ENCODE peak calls at places on chromosomes 4 and X, in nine cellular contexts. Y is suprapubic skin, P is AG10803, S is tibial nerve, L is IMR-90, H is AG09319, F is SK-N-SH, G is GM10248, J is tibial artery. W is an unnamed sample.

GRCh38 chrX:30653415-30654131 is at the start of gene GK:
- DNase-seq in P (peak; percentile 23), J (no peak), F (peak; percentile 48), Y (no peak), S (no peak), L (peak; percentile 12), G (peak; percentile 16), H (no peak), W (no peak)

GRCh38 chrX:44105228-44105913 is 132.2 kb upstream of the NDP start:
- DNase-seq in L (no peak), J (no peak), Y (no peak), P (no peak), S (no peak), F (peak; percentile 17), H (no peak), G (no peak), W (no peak)

GRCh38 chrX:48800574-48801280 is 1.1 kb upstream of the HDAC6 start:
- DNase-seq in L (no peak), H (no peak), F (no peak), J (no peak), S (no peak), G (no peak), Y (no peak), P (no peak), W (no peak)

GRCh38 chrX:71935542-71935941 is 24.9 kb downstream of the NHSL2 start:
- DNase-seq in F (no peak), S (peak; percentile 26), P (no peak), Y (no peak), H (no peak), L (no peak), G (no peak), J (peak; percentile 41), W (no peak)

GRCh38 chrX:57655065-57655464 is 25.0 kb downstream of the NLRP2B start:
- DNase-seq in F (no peak), J (no peak), S (no peak), G (no peak), H (no peak), L (no peak), P (no peak), Y (no peak), W (no peak)

GRCh38 chrX:3442685-3443084 is 96.2 kb upstream of the MXRA5 start:
- DNase-seq in H (no peak), P (no peak), Y (no peak), G (no peak), F (no peak), J (no peak), L (no peak), S (no peak), W (no peak)

GRCh38 chrX:21666679-21667078 is 8.5 kb upstream of the KLHL34 start:
- DNase-seq in S (no peak), P (peak; percentile 15), F (no peak), Y (no peak), H (no peak), J (no peak), G (no peak), L (peak; percentile 22), W (no peak)

GRCh38 chr4:19735012-19735411 is 516.7 kb upstream of the SLIT2 start:
- DNase-seq in L (peak; percentile 33), J (no peak), P (peak; percentile 40), Y (no peak), G (no peak), H (no peak), S (no peak), F (no peak), W (no peak)

GRCh38 chrX:135531813-135532212 is 11.4 kb downstream of the INTS6L start:
- DNase-seq in F (no peak), S (no peak), Y (no peak), H (no peak), P (no peak), J (no peak), G (no peak), L (no peak), W (no peak)

DNA sequence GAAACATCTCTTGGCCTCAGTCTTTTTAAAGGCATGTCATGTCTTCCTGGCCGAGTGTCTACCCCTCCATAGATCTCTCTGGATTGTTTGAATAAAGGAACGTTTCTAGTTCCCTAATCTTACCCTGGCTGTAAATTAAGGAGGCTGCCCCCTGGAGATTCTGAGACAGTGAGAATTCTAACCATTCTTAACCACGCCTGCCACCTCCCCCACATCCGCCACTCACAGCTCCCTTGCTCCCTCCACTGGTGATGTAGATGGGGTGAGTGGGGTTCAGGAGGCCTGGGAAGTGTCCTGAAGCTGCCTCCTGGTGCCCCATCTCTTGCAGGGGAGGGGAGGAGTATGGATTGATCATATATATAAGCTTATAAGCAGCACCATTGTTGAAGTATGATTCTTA is 48.0 kb upstream of the TRIM2 start:
- DNase-seq in Y (no peak), J (no peak), P (no peak), S (no peak), F (no peak), L (no peak), H (no peak), G (no peak), W (no peak)
- TF ChIP-seq CTCF in Y (no peak), J (no peak), P (no peak), S (no peak), F (no peak), L (no peak), H (no peak), G (peak; percentile 29), W (no peak)

DNA sequence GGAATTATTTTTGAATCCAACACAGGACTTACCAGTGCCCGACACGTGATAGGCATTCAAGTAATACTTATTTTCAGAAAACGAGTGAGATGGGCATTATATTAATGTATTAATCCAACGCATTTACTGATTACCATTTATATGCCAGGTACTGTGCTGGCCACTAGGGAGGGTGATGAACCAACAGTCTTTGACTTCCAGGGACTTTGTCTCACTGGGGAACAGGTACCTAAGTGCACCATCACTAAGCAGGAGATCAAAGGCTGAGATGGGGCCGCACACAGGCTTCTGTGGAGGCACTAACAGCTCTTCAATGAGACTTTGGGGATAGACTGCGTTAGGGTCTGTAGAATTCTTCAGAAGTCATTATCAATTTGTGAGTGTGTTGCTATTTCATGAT is 5.7 kb upstream of the TADA2B start:
- DNase-seq in H (no peak), Y (no peak), L (no peak), J (no peak), F (no peak), G (no peak), P (no peak), S (no peak), W (no peak)
- TF ChIP-seq CTCF in H (no peak), Y (no peak), L (peak; percentile 3), J (no peak), F (peak; percentile 18), G (peak; percentile 9), P (no peak), S (no peak), W (no peak)

GRCh38 chrX:39475372-39475771 is 622.4 kb downstream of the BCOR start:
- DNase-seq in H (no peak), F (no peak), L (no peak), G (no peak), P (no peak), Y (no peak), S (no peak), J (no peak), W (no peak)

GRCh38 chrX:39476596-39476995 is 621.2 kb downstream of the BCOR start:
- DNase-seq in G (no peak), H (no peak), Y (no peak), P (peak; percentile 11), S (no peak), J (no peak), L (no peak), F (no peak), W (no peak)

GRCh38 chrX:39479856-39480255 is 617.9 kb downstream of the BCOR start:
- DNase-seq in H (no peak), Y (no peak), P (no peak), S (no peak), L (no peak), J (no peak), F (no peak), G (no peak), W (no peak)

GRCh38 chrX:39477031-39477430 is 620.7 kb downstream of the BCOR start:
- DNase-seq in F (no peak), S (no peak), P (no peak), G (no peak), H (no peak), Y (no peak), L (no peak), J (no peak), W (no peak)

DNA sequence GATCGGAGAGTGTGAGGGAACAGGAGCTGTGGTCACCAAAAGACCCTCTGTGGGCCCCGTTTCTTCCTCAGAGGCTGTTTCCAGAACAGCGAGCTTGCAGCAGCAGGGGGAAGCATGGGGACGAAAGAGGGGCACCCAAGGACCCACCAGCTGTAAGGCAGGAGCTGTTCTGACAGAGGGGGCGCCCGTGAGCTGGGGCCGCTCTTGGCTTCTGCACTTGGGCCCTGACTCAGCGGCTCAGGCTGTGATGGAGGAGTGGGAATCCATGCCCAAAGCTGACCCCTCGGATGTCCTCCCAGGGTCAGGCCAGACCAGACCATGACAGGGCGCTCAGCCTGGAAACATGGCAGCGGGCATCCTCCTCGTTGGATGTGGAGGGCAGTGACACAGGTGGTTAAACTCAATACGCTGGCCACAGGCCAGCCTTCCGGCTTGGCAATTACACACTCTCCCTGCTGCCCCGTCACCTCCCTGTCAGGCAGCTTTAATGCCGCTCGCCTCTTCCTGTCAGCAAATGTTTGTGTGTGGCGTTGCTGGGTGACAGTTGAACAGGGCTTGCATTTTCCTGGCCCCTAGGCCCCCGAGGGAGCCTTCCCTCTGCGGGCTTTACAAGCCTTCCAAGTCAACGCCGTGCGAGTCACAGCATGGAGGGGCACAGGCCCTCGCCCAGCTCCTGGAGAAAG is 620.2 kb downstream of the BCOR start:
- DNase-seq in Y (no peak), F (no peak), G (no peak), H (no peak), S (no peak), J (no peak), P (peak; percentile 46), L (no peak), W (peak; percentile 15)
- TF ChIP-seq CTCF in Y (no peak), F (no peak), G (no peak), H (no peak), S (no peak), J (no peak), P (no peak), L (no peak), W (no peak)

GRCh38 chr4:110955748-110956147 is 332.9 kb upstream of the PITX2 start:
- DNase-seq in L (no peak), S (no peak), P (no peak), Y (no peak), G (no peak), F (no peak), H (no peak), J (no peak), W (no peak)

GRCh38 chr4:110963621-110964020 is 340.7 kb upstream of the PITX2 start:
- DNase-seq in F (no peak), J (no peak), G (no peak), L (no peak), P (no peak), S (no peak), Y (no peak), H (no peak), W (no peak)

GRCh38 chr4:110953898-110954297 is 331.0 kb upstream of the PITX2 start:
- DNase-seq in G (no peak), S (no peak), H (no peak), L (no peak), J (no peak), P (no peak), F (no peak), Y (no peak), W (no peak)

GRCh38 chr4:110962616-110963015 is 339.7 kb upstream of the PITX2 start:
- DNase-seq in H (no peak), S (no peak), L (no peak), F (no peak), P (no peak), G (no peak), J (no peak), Y (no peak), W (no peak)

GRCh38 chr4:110959041-110959643 is 336.3 kb upstream of the PITX2 start:
- DNase-seq in J (no peak), S (no peak), F (no peak), Y (no peak), G (no peak), P (peak; percentile 62), L (peak; percentile 30), H (no peak), W (no peak)
- TF ChIP-seq CTCF in J (no peak), S (no peak), F (peak; percentile 58), Y (no peak), G (peak; percentile 18), P (peak; percentile 50), L (peak; percentile 50), H (peak; percentile 34), W (no peak)